ENCODE peak calls at places on chromosomes 16 and 17, in eight cellular contexts. One of them, this sample, is unnamed.
A peak's percentile ranks its signal among the peaks of the same experiment; 100 is the strongest.

GRCh38 chr17:75552847-75553552 is 27.5 kb downstream of the LLGL2 start:
- DNase-seq in tibial nerve: no peak
- DNase-seq in heart left ventricle: no peak
- DNase-seq in IMR-90: peak; percentile 20
- DNase-seq in GM12878: no peak
- DNase-seq in vagina: no peak
- DNase-seq in A549: peak; percentile 36
- DNase-seq in sigmoid colon: no peak
- DNase-seq in this sample: no peak

GRCh38 chr16:77289331-77289809 is 90.2 kb downstream of the SYCE1L start:
- DNase-seq in tibial nerve: no peak
- DNase-seq in IMR-90: peak; percentile 73
- DNase-seq in A549: peak; percentile 88
- DNase-seq in heart left ventricle: no peak
- DNase-seq in GM12878: no peak
- DNase-seq in sigmoid colon: no peak
- DNase-seq in vagina: no peak
- DNase-seq in this sample: no peak

GRCh38 chr17:76473541-76473985 is 6.2 kb downstream of the AANAT start:
- DNase-seq in sigmoid colon: no peak
- DNase-seq in vagina: no peak
- DNase-seq in tibial nerve: no peak
- DNase-seq in IMR-90: no peak
- DNase-seq in GM12878: no peak
- DNase-seq in A549: peak; percentile 49
- DNase-seq in heart left ventricle: no peak
- DNase-seq in this sample: no peak

GRCh38 chr17:35291802-35292201 is 48.9 kb downstream of the SLFN5 start:
- DNase-seq in tibial nerve: no peak
- DNase-seq in GM12878: no peak
- DNase-seq in A549: peak; percentile 17
- DNase-seq in sigmoid colon: no peak
- DNase-seq in heart left ventricle: no peak
- DNase-seq in IMR-90: peak; percentile 8
- DNase-seq in vagina: no peak
- DNase-seq in this sample: no peak

GRCh38 chr16:11494433-11494832 is 92.3 kb downstream of the LITAF start:
- DNase-seq in heart left ventricle: no peak
- DNase-seq in A549: no peak
- DNase-seq in tibial nerve: no peak
- DNase-seq in sigmoid colon: no peak
- DNase-seq in vagina: no peak
- DNase-seq in IMR-90: no peak
- DNase-seq in GM12878: no peak
- DNase-seq in this sample: no peak

GRCh38 chr17:8126306-8127066 is 2.6 kb upstream of the HES7 start:
- DNase-seq in tibial nerve: no peak
- DNase-seq in vagina: no peak
- DNase-seq in GM12878: no peak
- DNase-seq in A549: peak; percentile 80
- DNase-seq in sigmoid colon: no peak
- DNase-seq in heart left ventricle: peak; percentile 49
- DNase-seq in IMR-90: peak; percentile 52
- DNase-seq in this sample: no peak

GRCh38 chr17:70535986-70536385 is 366.7 kb downstream of the KCNJ2 start:
- DNase-seq in vagina: no peak
- DNase-seq in heart left ventricle: no peak
- DNase-seq in A549: no peak
- DNase-seq in tibial nerve: no peak
- DNase-seq in IMR-90: no peak
- DNase-seq in sigmoid colon: no peak
- DNase-seq in GM12878: no peak
- DNase-seq in this sample: no peak

GRCh38 chr16:49048557-49048956 is 233.1 kb downstream of the CBLN1 start:
- DNase-seq in GM12878: no peak
- DNase-seq in heart left ventricle: no peak
- DNase-seq in IMR-90: peak; percentile 1
- DNase-seq in A549: no peak
- DNase-seq in vagina: no peak
- DNase-seq in tibial nerve: no peak
- DNase-seq in sigmoid colon: no peak
- DNase-seq in this sample: no peak

GRCh38 chr16:48546774-48547173 is 63.2 kb downstream of the N4BP1 start:
- DNase-seq in vagina: no peak
- DNase-seq in tibial nerve: no peak
- DNase-seq in GM12878: no peak
- DNase-seq in IMR-90: no peak
- DNase-seq in sigmoid colon: no peak
- DNase-seq in A549: no peak
- DNase-seq in heart left ventricle: no peak
- DNase-seq in this sample: no peak

GRCh38 chr17:46053911-46054534 is 55.0 kb downstream of the STH start:
- DNase-seq in tibial nerve: no peak
- DNase-seq in GM12878: no peak
- DNase-seq in heart left ventricle: no peak
- DNase-seq in A549: peak; percentile 43
- DNase-seq in vagina: no peak
- DNase-seq in IMR-90: peak; percentile 47
- DNase-seq in sigmoid colon: no peak
- DNase-seq in this sample: no peak

GRCh38 chr17:59373879-59374495 is 42.5 kb downstream of the YPEL2 start:
- DNase-seq in vagina: no peak
- DNase-seq in sigmoid colon: peak; percentile 78
- DNase-seq in A549: no peak
- DNase-seq in heart left ventricle: no peak
- DNase-seq in tibial nerve: no peak
- DNase-seq in IMR-90: peak; percentile 62
- DNase-seq in GM12878: no peak
- DNase-seq in this sample: no peak

GRCh38 chr17:57811633-57812280 is 38.1 kb downstream of the MRPS23 start:
- DNase-seq in sigmoid colon: no peak
- DNase-seq in heart left ventricle: no peak
- DNase-seq in GM12878: no peak
- DNase-seq in A549: no peak
- DNase-seq in IMR-90: no peak
- DNase-seq in vagina: no peak
- DNase-seq in tibial nerve: no peak
- DNase-seq in this sample: no peak

GRCh38 chr17:57809879-57810278 is 40.0 kb downstream of the MRPS23 start:
- DNase-seq in vagina: no peak
- DNase-seq in IMR-90: no peak
- DNase-seq in tibial nerve: no peak
- DNase-seq in A549: no peak
- DNase-seq in GM12878: no peak
- DNase-seq in sigmoid colon: no peak
- DNase-seq in heart left ventricle: no peak
- DNase-seq in this sample: no peak

GRCh38 chr17:57806083-57806830 is 43.6 kb downstream of the MRPS23 start:
- DNase-seq in vagina: no peak
- DNase-seq in tibial nerve: no peak
- DNase-seq in IMR-90: no peak
- DNase-seq in sigmoid colon: no peak
- DNase-seq in A549: no peak
- DNase-seq in heart left ventricle: no peak
- DNase-seq in GM12878: no peak
- DNase-seq in this sample: no peak

GRCh38 chr17:57808882-57809281 is 41.0 kb downstream of the MRPS23 start:
- DNase-seq in vagina: no peak
- DNase-seq in tibial nerve: no peak
- DNase-seq in heart left ventricle: no peak
- DNase-seq in A549: no peak
- DNase-seq in GM12878: no peak
- DNase-seq in sigmoid colon: no peak
- DNase-seq in IMR-90: no peak
- DNase-seq in this sample: no peak

DNA sequence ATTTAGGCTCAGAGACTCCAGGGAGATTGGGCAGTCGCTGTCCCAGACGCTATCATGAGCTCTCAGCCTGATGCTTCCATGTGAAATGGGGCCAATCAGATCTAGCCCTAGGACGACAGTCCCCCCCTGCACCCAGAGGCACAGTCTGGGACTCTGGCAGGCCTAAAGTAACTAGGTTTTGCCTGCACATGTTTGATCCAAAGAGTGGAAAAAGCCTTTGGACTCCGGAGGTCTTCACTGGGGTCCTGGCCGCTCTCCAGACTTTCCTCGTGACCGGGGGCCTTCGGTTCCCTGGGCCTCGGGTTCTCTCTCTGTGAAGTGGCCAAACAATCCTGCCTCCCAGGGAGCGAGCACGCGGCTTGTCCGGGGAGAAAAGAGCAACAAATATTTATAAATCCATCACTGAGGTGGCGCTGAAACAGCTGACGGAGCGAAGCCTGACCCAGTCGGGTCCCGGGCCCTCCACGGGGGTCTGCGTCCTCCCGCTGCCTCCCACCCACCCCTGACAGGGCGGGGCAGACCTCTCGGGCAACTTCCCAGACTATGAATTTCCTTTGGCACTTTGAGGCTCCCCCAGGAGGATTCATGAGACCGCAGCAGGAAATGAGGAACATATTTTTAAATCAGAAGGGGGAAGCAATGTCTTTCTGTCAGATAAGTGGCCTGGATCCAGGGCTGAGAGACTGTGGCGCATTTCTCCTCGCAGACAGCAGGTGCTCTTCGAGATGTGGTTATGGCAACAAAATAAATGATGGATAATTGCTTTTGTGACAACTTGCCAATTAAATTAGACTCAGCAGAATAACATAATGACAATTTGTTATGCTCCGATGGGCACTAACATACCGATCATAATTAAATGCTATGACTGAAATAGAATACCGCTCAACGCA is 38.9 kb downstream of the MRPS23 start:
- DNase-seq in IMR-90: peak; percentile 4
- DNase-seq in heart left ventricle: peak; percentile 76
- DNase-seq in GM12878: no peak
- DNase-seq in sigmoid colon: peak; percentile 84
- DNase-seq in A549: no peak
- DNase-seq in vagina: no peak
- DNase-seq in tibial nerve: no peak
- DNase-seq in this sample: no peak
- TF ChIP-seq POLR2A in IMR-90: no peak
- TF ChIP-seq POLR2A in heart left ventricle: no peak
- TF ChIP-seq POLR2A in GM12878: no peak
- TF ChIP-seq POLR2A in sigmoid colon: no peak
- TF ChIP-seq POLR2A in A549: no peak
- TF ChIP-seq POLR2A in vagina: no peak
- TF ChIP-seq POLR2A in tibial nerve: no peak
- TF ChIP-seq POLR2A in this sample: no peak

DNA sequence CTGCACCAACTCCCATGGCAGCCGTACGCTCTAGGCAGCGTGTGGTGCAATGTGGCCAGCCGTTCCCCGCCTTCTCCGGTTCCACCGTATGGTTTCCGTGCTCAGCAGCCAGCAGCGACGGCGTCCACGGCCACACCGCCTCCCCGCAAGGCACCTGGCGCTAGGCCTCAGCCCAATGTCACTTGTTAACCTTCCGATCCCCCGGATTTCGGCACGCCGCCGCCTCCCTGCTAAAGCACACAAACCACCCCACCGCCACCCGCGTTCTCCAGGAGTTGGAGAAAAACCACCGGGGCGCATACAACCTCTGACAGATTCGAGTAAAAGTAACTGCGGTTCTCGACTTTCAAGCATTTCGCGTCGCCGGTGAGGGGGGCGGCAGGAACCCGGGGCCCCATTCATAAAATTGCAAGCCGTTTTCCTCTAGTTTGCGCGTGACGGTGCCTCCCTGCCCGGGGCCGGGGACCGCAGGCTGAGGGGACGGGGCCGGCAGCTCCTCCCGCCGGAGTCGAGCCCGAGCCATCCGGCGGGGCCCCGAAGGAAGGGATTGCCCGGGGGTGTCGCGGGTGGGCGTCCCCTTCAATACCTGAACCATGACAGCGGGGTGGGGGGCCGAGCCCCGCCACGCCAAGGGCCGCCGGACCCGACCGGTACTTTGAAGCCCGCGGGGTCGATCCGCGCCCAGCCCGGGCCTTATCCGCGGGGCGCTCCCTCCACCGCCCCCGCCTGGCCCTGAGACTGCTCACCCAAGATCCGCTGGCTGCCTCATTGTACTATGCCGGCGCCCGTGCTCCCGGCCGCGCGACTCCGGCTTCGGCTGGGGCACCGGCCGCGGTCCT is at the start of gene TEX2:
- DNase-seq in IMR-90: no peak
- DNase-seq in A549: no peak
- DNase-seq in heart left ventricle: peak; percentile 59
- DNase-seq in tibial nerve: peak; percentile 28
- DNase-seq in vagina: no peak
- DNase-seq in GM12878: no peak
- DNase-seq in sigmoid colon: peak; percentile 78
- DNase-seq in this sample: peak; percentile 53
- TF ChIP-seq POLR2A in IMR-90: peak; percentile 72
- TF ChIP-seq POLR2A in A549: peak; percentile 60
- TF ChIP-seq POLR2A in heart left ventricle: peak; percentile 65
- TF ChIP-seq POLR2A in tibial nerve: peak; percentile 74
- TF ChIP-seq POLR2A in vagina: no peak
- TF ChIP-seq POLR2A in GM12878: peak; percentile 70
- TF ChIP-seq POLR2A in sigmoid colon: no peak
- TF ChIP-seq POLR2A in this sample: peak; percentile 55

GRCh38 chr17:48944519-48945260 is at the start of gene SNF8:
- DNase-seq in sigmoid colon: peak; percentile 93
- DNase-seq in IMR-90: peak; percentile 88
- DNase-seq in vagina: peak; percentile 97
- DNase-seq in A549: peak; percentile 95
- DNase-seq in heart left ventricle: peak; percentile 89
- DNase-seq in GM12878: peak; percentile 51
- DNase-seq in tibial nerve: peak; percentile 76
- DNase-seq in this sample: peak; percentile 98
- TF ChIP-seq POLR2A in sigmoid colon: peak; percentile 58
- TF ChIP-seq POLR2A in IMR-90: peak; percentile 91
- TF ChIP-seq POLR2A in vagina: no peak
- TF ChIP-seq POLR2A in A549: peak; percentile 72
- TF ChIP-seq POLR2A in heart left ventricle: peak; percentile 84
- TF ChIP-seq POLR2A in GM12878: peak; percentile 95
- TF ChIP-seq POLR2A in tibial nerve: peak; percentile 66
- TF ChIP-seq POLR2A in this sample: no peak

GRCh38 chr16:55487048-55487803 is 8.2 kb downstream of the MMP2 start:
- DNase-seq in A549: no peak
- DNase-seq in sigmoid colon: peak; percentile 90
- DNase-seq in tibial nerve: no peak
- DNase-seq in IMR-90: peak; percentile 92
- DNase-seq in GM12878: no peak
- DNase-seq in vagina: no peak
- DNase-seq in heart left ventricle: no peak
- DNase-seq in this sample: no peak
- TF ChIP-seq POLR2A in A549: no peak
- TF ChIP-seq POLR2A in sigmoid colon: no peak
- TF ChIP-seq POLR2A in tibial nerve: no peak
- TF ChIP-seq POLR2A in IMR-90: no peak
- TF ChIP-seq POLR2A in GM12878: no peak
- TF ChIP-seq POLR2A in vagina: no peak
- TF ChIP-seq POLR2A in heart left ventricle: no peak
- TF ChIP-seq POLR2A in this sample: no peak